ENCODE peak calls at places on chromosome 4, in eight cellular contexts. M is fibroblast of the aortic adventitia, S is Calu3, Y is astrocyte, I is mammary epithelial cell, X is neural crest cell, W is lower leg skin, K is GM12865. E is an unnamed sample.

GRCh38 chr4:81988178-81988577 is 385.6 kb downstream of the HNRNPD start:
- DNase-seq in M (no peak), S (no peak), Y (no peak), I (no peak), X (no peak), W (no peak), K (no peak), E (no peak)

GRCh38 chr4:38060829-38061431 is 100.7 kb downstream of the PTTG2 start:
- DNase-seq in M (peak; percentile 68), S (no peak), Y (peak; percentile 53), I (no peak), X (no peak), W (no peak), K (no peak), E (peak; percentile 74)

GRCh38 chr4:97770222-97770621 is 373.1 kb downstream of the STPG2 start:
- DNase-seq in M (no peak), S (no peak), Y (no peak), I (no peak), X (no peak), W (no peak), K (no peak), E (peak; percentile 14)

GRCh38 chr4:42816189-42816588 is 76.3 kb upstream of the GRXCR1 start:
- DNase-seq in M (no peak), S (no peak), Y (no peak), I (no peak), X (no peak), W (no peak), K (no peak), E (no peak)

GRCh38 chr4:181909368-181909767 is 333.8 kb upstream of the TENM3 start:
- DNase-seq in M (peak; percentile 69), S (peak; percentile 6), Y (peak; percentile 88), I (peak; percentile 94), X (no peak), W (no peak), K (peak; percentile 13), E (peak; percentile 33)

GRCh38 chr4:78692815-78693156 is 83.4 kb upstream of the BMP2K start:
- DNase-seq in M (no peak), S (no peak), Y (no peak), I (no peak), X (no peak), W (peak; percentile 19), K (no peak), E (no peak)

GRCh38 chr4:53057679-53058078 is 195.6 kb downstream of the RASL11B start:
- DNase-seq in M (no peak), S (no peak), Y (no peak), I (no peak), X (no peak), W (no peak), K (no peak), E (no peak)

GRCh38 chr4:1369091-1369450 is 22.1 kb downstream of the UVSSA start:
- DNase-seq in M (no peak), S (no peak), Y (no peak), I (no peak), X (no peak), W (no peak), K (no peak), E (no peak)

GRCh38 chr4:43776371-43776770 is 672.2 kb downstream of the KCTD8 start:
- DNase-seq in M (peak; percentile 2), S (no peak), Y (no peak), I (no peak), X (no peak), W (no peak), K (no peak), E (peak; percentile 36)

GRCh38 chr4:173934201-173934600 is 349.3 kb downstream of the FBXO8 start:
- DNase-seq in M (no peak), S (no peak), Y (no peak), I (no peak), X (no peak), W (no peak), K (no peak), E (peak; percentile 56)

GRCh38 chr4:148054275-148054674 is 322.4 kb downstream of the ARHGAP10 start:
- DNase-seq in M (no peak), S (peak; percentile 12), Y (no peak), I (no peak), X (no peak), W (no peak), K (peak; percentile 21), E (no peak)

GRCh38 chr4:41458689-41459088 is 79.3 kb upstream of the LIMCH1 start:
- DNase-seq in M (no peak), S (no peak), Y (no peak), I (no peak), X (no peak), W (no peak), K (no peak), E (no peak)

GRCh38 chr4:14265651-14266050 is 638.1 kb upstream of the BOD1L1 start:
- DNase-seq in M (no peak), S (no peak), Y (no peak), I (no peak), X (no peak), W (no peak), K (no peak), E (peak; percentile 28)

GRCh38 chr4:66062044-66062443 is 391.8 kb upstream of the EPHA5 start:
- DNase-seq in M (peak; percentile 48), S (no peak), Y (peak; percentile 27), I (no peak), X (no peak), W (no peak), K (no peak), E (peak; percentile 51)

GRCh38 chr4:7915875-7916242 is 23.8 kb downstream of the AFAP1 start:
- DNase-seq in M (no peak), S (no peak), Y (no peak), I (no peak), X (no peak), W (no peak), K (peak; percentile 4), E (no peak)

GRCh38 chr4:7918981-7919380 is 20.7 kb downstream of the AFAP1 start:
- DNase-seq in M (no peak), S (no peak), Y (no peak), I (no peak), X (no peak), W (no peak), K (no peak), E (no peak)

GRCh38 chr4:7922466-7922865 is 17.2 kb downstream of the AFAP1 start:
- DNase-seq in M (no peak), S (no peak), Y (no peak), I (no peak), X (no peak), W (no peak), K (no peak), E (no peak)

GRCh38 chr4:7912826-7913225 is 26.8 kb downstream of the AFAP1 start:
- DNase-seq in M (no peak), S (no peak), Y (no peak), I (no peak), X (no peak), W (no peak), K (no peak), E (no peak)

DNA sequence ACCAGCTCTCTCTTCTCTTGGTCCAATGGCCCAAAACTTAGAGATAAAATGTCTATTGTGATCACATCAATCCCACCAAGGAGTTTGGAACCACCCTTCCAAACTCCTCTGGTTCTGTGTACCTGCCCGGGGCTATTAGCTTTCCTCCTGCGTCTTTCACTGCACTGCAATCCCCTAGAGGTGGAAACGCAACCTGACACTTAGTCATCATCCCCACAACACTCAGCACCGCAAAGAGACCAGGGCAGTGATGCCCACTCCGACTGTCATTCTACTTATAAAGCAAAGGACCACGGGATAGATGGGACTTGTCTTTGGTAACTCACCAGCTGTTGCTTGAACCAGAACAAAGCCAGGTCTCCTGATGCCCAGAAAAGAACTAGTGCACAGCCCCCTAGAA is 22.0 kb downstream of the AFAP1 start:
- DNase-seq in M (no peak), S (no peak), Y (no peak), I (no peak), X (no peak), W (no peak), K (no peak), E (no peak)
- TF ChIP-seq CTCF in M (peak; percentile 8), S (no peak), Y (peak; percentile 9), I (peak; percentile 14), X (no peak), W (no peak), K (no peak), E (peak; percentile 3)

GRCh38 chr4:154024097-154024496 is 235.2 kb upstream of the SFRP2 start:
- DNase-seq in M (no peak), S (peak; percentile 12), Y (no peak), I (no peak), X (no peak), W (no peak), K (peak; percentile 5), E (no peak)
- TF ChIP-seq CTCF in M (no peak), S (no peak), Y (no peak), I (peak; percentile 22), X (peak; percentile 41), W (no peak), K (no peak), E (no peak)

GRCh38 chr4:100948911-100949310 is 398.4 kb downstream of the PPP3CA start:
- DNase-seq in M (no peak), S (no peak), Y (no peak), I (no peak), X (no peak), W (no peak), K (no peak), E (no peak)

GRCh38 chr4:100949350-100949935 is 397.9 kb downstream of the PPP3CA start:
- DNase-seq in M (no peak), S (no peak), Y (peak; percentile 30), I (peak; percentile 42), X (no peak), W (no peak), K (no peak), E (no peak)

GRCh38 chr4:100952590-100952989 is 394.7 kb downstream of the PPP3CA start:
- DNase-seq in M (no peak), S (no peak), Y (no peak), I (no peak), X (no peak), W (no peak), K (no peak), E (no peak)

GRCh38 chr4:100954048-100954447 is 393.3 kb downstream of the PPP3CA start:
- DNase-seq in M (no peak), S (no peak), Y (no peak), I (no peak), X (no peak), W (no peak), K (no peak), E (no peak)
- TF ChIP-seq CTCF in M (no peak), S (no peak), Y (no peak), I (no peak), X (no peak), W (no peak), K (no peak), E (no peak)

GRCh38 chr4:161595230-161595771 is 568.5 kb downstream of the FSTL5 start:
- DNase-seq in M (no peak), S (no peak), Y (no peak), I (no peak), X (no peak), W (no peak), K (no peak), E (no peak)

GRCh38 chr4:161604516-161605300 is 559.1 kb downstream of the FSTL5 start:
- DNase-seq in M (no peak), S (no peak), Y (no peak), I (no peak), X (no peak), W (no peak), K (peak; percentile 15), E (no peak)

DNA sequence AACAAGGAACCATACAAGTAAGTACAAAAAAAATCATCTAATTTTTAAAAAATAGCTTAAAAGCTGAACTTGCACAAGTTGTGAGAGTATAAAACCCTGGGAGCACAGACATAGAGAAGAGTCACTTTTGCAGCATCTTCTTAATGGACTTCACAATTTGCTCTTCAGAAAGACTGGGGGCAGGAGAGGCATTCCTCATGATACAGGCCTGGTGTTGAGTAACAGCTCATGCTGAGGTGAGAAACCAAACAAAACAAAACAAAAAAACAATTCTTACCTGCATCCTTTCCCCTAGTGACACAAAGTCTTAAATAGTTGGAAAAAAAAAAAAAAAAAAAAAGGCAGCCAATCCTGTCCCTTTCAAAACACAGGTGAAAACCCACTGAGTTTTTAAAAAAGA is 562.8 kb downstream of the FSTL5 start:
- DNase-seq in M (no peak), S (no peak), Y (no peak), I (no peak), X (no peak), W (no peak), K (no peak), E (no peak)
- TF ChIP-seq CTCF in M (no peak), S (no peak), Y (no peak), I (no peak), X (no peak), W (no peak), K (no peak), E (no peak)